ENCODE peak calls at places on chromosome 17, in five cellular contexts. N, Q, M, P and I are unnamed samples.

GRCh38 chr17:72416905-72417304 is 296.1 kb downstream of the SOX9 start:
- DNase-seq in P (no peak), Q (no peak), N (no peak), M (no peak), I (no peak)

GRCh38 chr17:55266051-55266957 is 1.5 kb downstream of the HLF start:
- DNase-seq in P (no peak), Q (no peak), N (no peak), M (peak), I (no peak)

GRCh38 chr17:33506889-33507650 is 214.0 kb upstream of the ASIC2 start:
- DNase-seq in N (no peak), P (no peak), M (no peak), Q (no peak), I (no peak)

GRCh38 chr17:17808706-17809432 is 27.9 kb downstream of the SREBF1 start:
- DNase-seq in Q (no peak), P (no peak), N (no peak), M (no peak), I (no peak)

GRCh38 chr17:50686494-50687199 is 21.1 kb downstream of the ANKRD40 start:
- DNase-seq in N (peak), Q (peak), M (no peak), P (peak), I (peak)

GRCh38 chr17:72715906-72716572 is 376.4 kb downstream of the SLC39A11 start:
- DNase-seq in P (peak), Q (no peak), N (no peak), M (no peak), I (no peak)

GRCh38 chr17:72590382-72590781 is 469.6 kb downstream of the SOX9 start:
- DNase-seq in N (no peak), M (no peak), Q (no peak), P (peak), I (no peak)

GRCh38 chr17:67223924-67224323 is 21.1 kb downstream of the HELZ start:
- DNase-seq in P (peak), M (no peak), Q (no peak), N (no peak), I (no peak)

GRCh38 chr17:151886-152859 is 14.8 kb downstream of the SCGB1C2 start:
- DNase-seq in P (no peak), M (no peak), N (no peak), Q (no peak), I (no peak)

GRCh38 chr17:80836658-80836965 is 155.0 kb upstream of the CHMP6 start:
- DNase-seq in Q (no peak), P (no peak), N (no peak), M (no peak), I (no peak)

GRCh38 chr17:80835816-80836657 is 155.6 kb upstream of the CHMP6 start:
- DNase-seq in Q (no peak), P (no peak), N (no peak), M (no peak), I (no peak)

GRCh38 chr17:80833952-80834895 is 157.4 kb upstream of the CHMP6 start:
- DNase-seq in Q (no peak), M (no peak), P (no peak), N (peak), I (no peak)

GRCh38 chr17:80832888-80833583 is 158.6 kb upstream of the CHMP6 start:
- DNase-seq in Q (peak), P (peak), M (peak), N (peak), I (peak)

GRCh38 chr17:80834896-80835281 is 156.8 kb upstream of the CHMP6 start:
- DNase-seq in Q (no peak), P (no peak), M (no peak), N (no peak), I (no peak)
- TF ChIP-seq CTCF in Q (no peak), P (no peak), M (no peak), N (no peak), I (no peak)

GRCh38 chr17:2709173-2709661 is 2.3 kb downstream of the CLUH start:
- DNase-seq in N (no peak), P (no peak), M (peak), Q (peak), I (peak)
- H3K27ac ChIP-seq in N (peak), P (peak), M (no peak), Q (peak), I (peak)

DNA sequence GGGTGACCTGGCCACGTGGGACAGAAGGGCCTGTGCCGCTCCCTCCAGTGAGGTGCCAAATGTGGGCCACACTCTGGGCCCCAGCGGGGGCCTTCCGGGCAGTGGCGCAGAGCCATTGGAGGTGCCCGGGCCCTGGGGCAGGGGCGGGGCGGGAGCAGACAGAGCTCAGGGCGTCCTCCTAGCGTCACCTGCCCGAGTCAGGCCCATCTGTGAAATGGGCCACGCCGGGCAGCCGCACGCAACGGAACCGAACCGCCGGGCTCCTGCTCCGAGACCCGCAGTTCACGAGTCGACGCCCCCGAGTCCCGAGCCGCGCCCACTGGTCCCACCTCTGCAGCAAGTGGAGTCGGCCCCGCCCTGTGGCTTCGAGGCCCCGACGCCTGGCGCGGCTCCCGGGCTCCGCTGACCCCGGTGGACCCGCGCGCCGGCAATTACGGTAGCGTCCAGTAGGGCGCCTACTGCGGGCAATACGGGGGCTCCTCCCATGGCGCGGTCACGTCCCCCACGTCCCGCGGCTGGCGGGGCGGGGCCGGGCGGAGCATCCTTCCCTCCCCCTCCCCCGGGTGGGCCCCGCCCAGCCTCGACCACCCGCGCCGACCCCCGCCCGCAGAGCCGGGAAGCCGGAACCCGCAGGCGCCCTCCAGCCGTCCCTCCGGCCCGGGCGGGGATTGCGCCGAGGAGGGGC is 1.9 kb downstream of the SLC16A3 start:
- DNase-seq in P (peak), N (peak), M (peak), Q (peak), I (peak)
- H3K4me3 ChIP-seq in P (peak), N (peak), M (peak), Q (peak), I (peak)

GRCh38 chr17:7352559-7352889 is 562 bp downstream of the KCTD11 start:
- DNase-seq in P (no peak), Q (no peak), M (no peak), N (no peak), I (no peak)
- TF ChIP-seq CTCF in P (no peak), Q (no peak), M (peak), N (no peak), I (no peak)

GRCh38 chr17:78251773-78252103 is 20.3 kb downstream of the TMEM235 start:
- DNase-seq in M (no peak), Q (no peak), N (no peak), P (no peak), I (no peak)

GRCh38 chr17:78248051-78248914 is 16.9 kb downstream of the TMEM235 start:
- DNase-seq in N (peak), M (no peak), Q (no peak), P (no peak), I (no peak)

GRCh38 chr17:78250891-78251772 is 19.7 kb downstream of the TMEM235 start:
- DNase-seq in M (peak), N (peak), Q (peak), P (peak), I (peak)

GRCh38 chr17:78249074-78249835 is 17.8 kb downstream of the TMEM235 start:
- DNase-seq in P (no peak), Q (no peak), N (no peak), M (no peak), I (no peak)

GRCh38 chr17:78249836-78250806 is 18.7 kb downstream of the TMEM235 start:
- DNase-seq in M (no peak), P (no peak), N (no peak), Q (no peak), I (no peak)
- H3K27ac ChIP-seq in M (no peak), P (peak), N (no peak), Q (no peak), I (no peak)

GRCh38 chr17:39979021-39979660 is 1.5 kb upstream of the PSMD3 start:
- DNase-seq in Q (no peak), N (no peak), P (no peak), M (no peak), I (no peak)
- H3K4me3 ChIP-seq in Q (no peak), N (no peak), P (no peak), M (peak), I (no peak)

GRCh38 chr17:22461460-22462145 is 769.3 kb downstream of the KCNJ18 start:
- DNase-seq in M (no peak), P (no peak), Q (no peak), N (no peak), I (no peak)

GRCh38 chr17:22462461-22462860 is 770.1 kb downstream of the KCNJ18 start:
- DNase-seq in Q (no peak), M (no peak), P (no peak), N (no peak), I (no peak)

GRCh38 chr17:22460461-22461063 is 768.2 kb downstream of the KCNJ18 start:
- DNase-seq in N (no peak), M (no peak), P (no peak), Q (no peak), I (no peak)

GRCh38 chr17:22459953-22460350 is 767.6 kb downstream of the KCNJ18 start:
- DNase-seq in N (no peak), Q (no peak), P (no peak), M (no peak), I (no peak)

GRCh38 chr17:22459331-22459952 is 767.1 kb downstream of the KCNJ18 start:
- DNase-seq in M (no peak), P (no peak), N (no peak), Q (no peak), I (no peak)
- TF ChIP-seq CTCF in M (no peak), P (no peak), N (no peak), Q (no peak), I (no peak)

DNA sequence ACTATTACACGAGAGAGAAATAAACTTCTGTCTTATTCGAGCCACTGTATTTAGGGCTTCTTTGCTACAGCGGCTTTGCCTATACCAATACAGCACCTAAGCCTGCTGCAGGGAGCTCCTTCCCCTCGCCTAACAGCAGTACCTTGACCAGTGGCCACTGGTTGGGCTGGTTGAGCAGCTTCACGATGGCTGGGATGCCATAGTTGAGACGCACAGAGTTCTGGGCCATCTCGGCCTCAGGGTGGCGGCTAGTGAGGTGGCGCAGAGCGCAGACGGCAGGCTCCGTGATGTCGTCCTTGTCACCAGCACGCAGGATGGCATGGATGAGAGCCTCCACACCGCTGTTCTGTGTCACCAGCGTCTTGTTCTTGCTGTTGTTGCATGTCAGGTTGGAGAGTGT is 23.7 kb downstream of the JUP start:
- DNase-seq in P (no peak), Q (no peak), N (no peak), M (no peak), I (no peak)
- H3K27ac ChIP-seq in P (no peak), Q (no peak), N (no peak), M (no peak), I (no peak)

GRCh38 chr17:76497979-76498885 is 3.0 kb downstream of the RHBDF2 start:
- DNase-seq in M (peak), Q (peak), P (peak), N (peak), I (peak)

GRCh38 chr17:76495663-76496400 is 5.4 kb downstream of the RHBDF2 start:
- DNase-seq in P (no peak), M (no peak), N (no peak), Q (no peak), I (no peak)

GRCh38 chr17:76498886-76499667 is 2.1 kb downstream of the RHBDF2 start:
- DNase-seq in N (no peak), M (no peak), P (peak), Q (no peak), I (no peak)

GRCh38 chr17:76496464-76496863 is 4.8 kb downstream of the RHBDF2 start:
- DNase-seq in M (no peak), N (no peak), P (no peak), Q (no peak), I (no peak)

GRCh38 chr17:76497699-76497978 is 3.6 kb downstream of the RHBDF2 start:
- DNase-seq in P (no peak), N (no peak), Q (no peak), M (no peak), I (no peak)
- H3K4me3 ChIP-seq in P (peak), N (peak), Q (no peak), M (no peak), I (no peak)